ENCODE peak calls at places on chromosomes 12 and 14, in five cellular contexts. Q is adrenal gland; M is heart left ventricle; J is CD4-positive, alpha-beta memory T cell; W is cardiac muscle cell. Y is an unnamed sample.

GRCh38 chr12:27456618-27457017 is 10.1 kb downstream of the SMCO2 start:
- DNase-seq in Q (no peak), M (no peak), J (no peak), W (no peak), Y (no peak)

GRCh38 chr12:77943466-77943865 is 112.8 kb downstream of the NAV3 start:
- DNase-seq in Q (no peak), M (no peak), J (no peak), W (no peak), Y (no peak)

GRCh38 chr14:84453541-84453940 is 1076.4 kb upstream of the FLRT2 start:
- DNase-seq in Q (no peak), M (no peak), J (no peak), W (no peak), Y (no peak)

GRCh38 chr14:88987516-88987915 is 163.1 kb downstream of the TTC8 start:
- DNase-seq in Q (no peak), M (no peak), J (no peak), W (no peak), Y (no peak)

GRCh38 chr12:26304273-26304672 is 108.9 kb downstream of the SSPN start:
- DNase-seq in Q (no peak), M (no peak), J (no peak), W (no peak), Y (no peak)

GRCh38 chr12:122238861-122239260 is 13.0 kb upstream of the DIABLO start:
- DNase-seq in Q (peak; percentile 35), M (no peak), J (no peak), W (no peak), Y (no peak)

GRCh38 chr12:75011120-75011519 is 198.5 kb downstream of the KCNC2 start:
- DNase-seq in Q (no peak), M (no peak), J (no peak), W (no peak), Y (no peak)

GRCh38 chr12:31759621-31760459 is 31.0 kb upstream of the AMN1 start:
- DNase-seq in Q (no peak), M (no peak), J (no peak), W (no peak), Y (no peak)

GRCh38 chr14:34013714-34014055 is 62.8 kb upstream of the EGLN3 start:
- DNase-seq in Q (no peak), M (no peak), J (no peak), W (no peak), Y (no peak)

GRCh38 chr12:118126119-118126757 is 9.7 kb upstream of the PEBP1 start:
- DNase-seq in Q (peak; percentile 97), M (peak; percentile 70), J (no peak), W (no peak), Y (no peak)

GRCh38 chr14:30580616-30581282 is 21.8 kb downstream of the G2E3 start:
- DNase-seq in Q (no peak), M (no peak), J (no peak), W (no peak), Y (no peak)

GRCh38 chr14:65770681-65771080 is 358.2 kb downstream of the FUT8 start:
- DNase-seq in Q (no peak), M (no peak), J (no peak), W (no peak), Y (no peak)

GRCh38 chr12:55188974-55189556 is 31.8 kb upstream of the OR10A7 start:
- DNase-seq in Q (no peak), M (no peak), J (peak; percentile 51), W (peak; percentile 78), Y (no peak)

GRCh38 chr12:30417697-30418231 is 277.9 kb downstream of the IPO8 start:
- DNase-seq in Q (no peak), M (no peak), J (no peak), W (no peak), Y (no peak)

GRCh38 chr12:105922670-105923102 is 216.1 kb downstream of the NUAK1 start:
- DNase-seq in Q (no peak), M (no peak), J (no peak), W (no peak), Y (no peak)

GRCh38 chr12:25119020-25119419 is 75.9 kb downstream of the DNAI7 start:
- DNase-seq in Q (no peak), M (no peak), J (no peak), W (no peak), Y (no peak)

GRCh38 chr14:24084439-24084838 is 9.7 kb upstream of the PCK2 start:
- DNase-seq in Q (no peak), M (no peak), J (no peak), W (no peak), Y (no peak)

GRCh38 chr14:68981539-68981976 is 2.5 kb upstream of the ACTN1 start:
- DNase-seq in Q (no peak), M (no peak), J (no peak), W (no peak), Y (no peak)

GRCh38 chr12:96294831-96295230 is 100.7 kb downstream of the ELK3 start:
- DNase-seq in Q (no peak), M (no peak), J (peak; percentile 27), W (no peak), Y (no peak)

GRCh38 chr12:2052861-2053674 is at the start of gene CACNA1C:
- DNase-seq in Q (no peak), M (peak; percentile 82), J (peak; percentile 45), W (peak; percentile 85), Y (peak; percentile 70)

GRCh38 chr14:22887990-22888378 is 5.0 kb downstream of the REM2 start:
- DNase-seq in Q (no peak), M (no peak), J (peak; percentile 47), W (no peak), Y (no peak)

GRCh38 chr12:22350817-22351371 is 16.4 kb upstream of the ST8SIA1 start:
- DNase-seq in Q (no peak), M (no peak), J (no peak), W (no peak), Y (no peak)

GRCh38 chr12:48022180-48022521 is 17.9 kb upstream of the COL2A1 start:
- DNase-seq in Q (no peak), M (no peak), J (no peak), W (no peak), Y (no peak)

GRCh38 chr12:49832836-49833421 is 4.7 kb upstream of the NCKAP5L start:
- DNase-seq in Q (no peak), M (no peak), J (no peak), W (no peak), Y (no peak)

GRCh38 chr12:110689601-110690430 is 901 bp upstream of the HVCN1 start:
- DNase-seq in Q (no peak), M (peak; percentile 77), J (peak; percentile 62), W (no peak), Y (peak; percentile 57)

GRCh38 chr12:94795520-94795919 is 145.2 kb upstream of the TMCC3 start:
- DNase-seq in Q (no peak), M (no peak), J (no peak), W (no peak), Y (no peak)

GRCh38 chr12:2690348-2691000 is 104.3 kb upstream of the FKBP4 start:
- DNase-seq in Q (no peak), M (no peak), J (no peak), W (no peak), Y (no peak)

GRCh38 chr14:61662437-61663311 is 32.6 kb upstream of the HIF1A start:
- DNase-seq in Q (no peak), M (no peak), J (peak; percentile 78), W (peak; percentile 28), Y (no peak)

DNA sequence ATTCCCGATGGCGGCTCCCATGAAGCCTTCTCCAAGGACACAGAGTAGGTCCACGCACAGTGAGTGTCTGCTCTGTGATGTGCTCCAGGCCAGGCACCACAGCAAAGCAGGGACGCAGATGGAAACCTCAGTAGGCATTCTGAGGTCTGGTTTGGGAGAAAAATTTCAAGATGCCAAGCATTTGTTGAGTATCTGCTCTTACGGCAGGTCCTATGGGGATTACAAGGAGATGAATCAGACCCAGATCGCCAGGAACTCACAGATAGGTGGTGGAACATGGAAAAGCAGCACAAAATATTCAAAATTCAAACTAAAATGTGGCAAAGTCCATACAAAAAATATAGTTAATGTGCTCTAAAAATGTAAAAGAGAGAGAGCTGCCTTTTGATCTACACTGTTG is 684.9 kb upstream of the TMEM132C start:
- DNase-seq in Q (no peak), M (no peak), J (no peak), W (no peak), Y (no peak)
- H3K4me1 ChIP-seq in Q (no peaks in the 10 kb centered on the region), M (no peaks in the 10 kb centered on the region), J (no peaks in the 10 kb centered on the region), W (peaks cover 9% of the 10 kb centered on the region), Y (no peaks in the 10 kb centered on the region)

GRCh38 chr12:53207042-53207441 is at the start of gene ITGB7:
- DNase-seq in Q (no peak), M (no peak), J (peak; percentile 83), W (no peak), Y (no peak)

GRCh38 chr12:53211476-53212381 is 4.7 kb upstream of the ITGB7 start:
- DNase-seq in Q (no peak), M (no peak), J (no peak), W (no peak), Y (peak; percentile 13)

GRCh38 chr12:53208435-53208834 is 1.4 kb upstream of the ITGB7 start:
- DNase-seq in Q (no peak), M (no peak), J (no peak), W (no peak), Y (peak; percentile 48)

GRCh38 chr12:53210843-53211242 is 3.8 kb upstream of the ITGB7 start:
- DNase-seq in Q (no peak), M (no peak), J (no peak), W (no peak), Y (peak; percentile 12)

DNA sequence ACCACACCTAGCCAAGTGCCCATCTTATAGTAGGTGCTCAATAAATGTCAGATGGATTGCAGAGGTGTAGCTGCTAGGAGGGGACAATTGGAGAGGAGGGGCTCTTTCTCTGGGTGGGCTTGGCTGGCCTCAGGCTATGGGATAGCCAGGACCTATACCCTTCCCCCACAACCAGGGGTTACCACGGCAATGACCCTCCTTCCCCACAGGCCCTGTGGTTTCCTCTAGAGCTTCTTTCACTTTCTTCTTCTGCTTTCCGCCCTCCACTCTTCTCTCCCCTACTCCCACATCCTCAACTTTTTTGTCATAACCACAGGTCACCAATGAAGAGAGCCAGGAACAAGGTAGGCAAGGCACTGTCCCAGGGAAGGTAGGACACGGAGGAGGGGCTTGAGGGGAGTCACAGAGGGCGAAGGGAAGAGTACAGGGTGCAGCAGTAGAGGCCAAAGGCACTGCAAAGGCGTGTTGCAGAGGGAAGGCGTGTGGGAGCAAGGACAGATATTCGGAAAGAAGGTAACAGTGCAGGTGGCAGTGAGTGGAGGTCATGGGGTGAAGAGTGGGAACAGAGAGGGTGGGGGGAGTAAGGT is 1.9 kb upstream of the ITGB7 start:
- DNase-seq in Q (no peak), M (no peak), J (no peak), W (no peak), Y (no peak)
- H3K4me1 ChIP-seq in Q (no peaks in the 10 kb centered on the region), M (peaks cover 22% of the 10 kb centered on the region), J (peaks cover 83% of the 10 kb centered on the region), W (no peaks in the 10 kb centered on the region), Y (peaks cover 6% of the 10 kb centered on the region)

GRCh38 chr14:76920572-76921175 is 94.5 kb downstream of the LRRC74A start:
- DNase-seq in Q (no peak), M (no peak), J (no peak), W (no peak), Y (no peak)
- H3K4me1 ChIP-seq in Q (peaks cover 44% of the 10 kb centered on the region), M (peaks cover 44% of the 10 kb centered on the region), J (peaks cover 37% of the 10 kb centered on the region), W (peaks cover 61% of the 10 kb centered on the region), Y (peaks cover 32% of the 10 kb centered on the region)

GRCh38 chr14:38399652-38400051 is 143.8 kb upstream of the CLEC14A start:
- DNase-seq in Q (no peak), M (no peak), J (no peak), W (no peak), Y (no peak)
- H3K4me1 ChIP-seq in Q (no peaks in the 10 kb centered on the region), M (no peaks in the 10 kb centered on the region), J (no peaks in the 10 kb centered on the region), W (no peaks in the 10 kb centered on the region), Y (no peaks in the 10 kb centered on the region)